ENCODE peak calls at places on chromosomes 6 and 20, in ten cellular contexts. S is astrocyte of the cerebellum, D is tibial nerve, E is epithelial cell of proximal tubule, X is GM06990, Y is AG04450, A is lung, R is fibroblast of mammary gland, P is foreskin fibroblast, N is A673. V is an unnamed sample.

GRCh38 chr6:170371588-170371987 is 65.0 kb downstream of the FAM120B start:
- DNase-seq in S (no peak), D (no peak), E (no peak), X (no peak), Y (no peak), A (no peak), R (no peak), P (no peak), N (no peak), V (no peak)

GRCh38 chr6:167094820-167095637 is 27.9 kb upstream of the CCR6 start:
- DNase-seq in S (no peak), D (no peak), E (no peak), X (peak; percentile 76), Y (no peak), A (no peak), R (no peak), P (no peak), N (no peak), V (no peak)

GRCh38 chr6:166417285-166417691 is 34.5 kb upstream of the MPC1 start:
- DNase-seq in S (no peak), D (no peak), E (no peak), X (no peak), Y (no peak), A (no peak), R (no peak), P (no peak), N (no peak), V (no peak)

GRCh38 chr20:22838001-22838400 is 197.1 kb upstream of the SSTR4 start:
- DNase-seq in S (no peak), D (no peak), E (no peak), X (no peak), Y (no peak), A (no peak), R (no peak), P (no peak), N (no peak), V (no peak)

GRCh38 chr20:57948177-57948955 is 238.6 kb upstream of the PMEPA1 start:
- DNase-seq in S (peak; percentile 35), D (no peak), E (no peak), X (no peak), Y (no peak), A (no peak), R (no peak), P (no peak), N (no peak), V (peak; percentile 3)

GRCh38 chr6:45608252-45608911 is 230.6 kb upstream of the SUPT3H start:
- DNase-seq in S (no peak), D (no peak), E (no peak), X (no peak), Y (no peak), A (no peak), R (peak; percentile 69), P (peak; percentile 66), N (peak; percentile 51), V (no peak)

GRCh38 chr20:4962257-4962855 is 39.0 kb downstream of the SLC23A2 start:
- DNase-seq in S (no peak), D (no peak), E (no peak), X (no peak), Y (no peak), A (no peak), R (no peak), P (no peak), N (no peak), V (no peak)

GRCh38 chr6:154239392-154239791 is 117.2 kb downstream of the IPCEF1 start:
- DNase-seq in S (no peak), D (no peak), E (no peak), X (no peak), Y (no peak), A (no peak), R (no peak), P (no peak), N (no peak), V (no peak)

GRCh38 chr6:20905377-20905776 is 371.1 kb downstream of the CDKAL1 start:
- DNase-seq in S (no peak), D (no peak), E (no peak), X (no peak), Y (no peak), A (no peak), R (no peak), P (no peak), N (no peak), V (no peak)

GRCh38 chr20:53493201-53493908 is 100.3 kb downstream of the ZNF217 start:
- DNase-seq in S (no peak), D (no peak), E (no peak), X (no peak), Y (no peak), A (no peak), R (peak; percentile 59), P (no peak), N (peak; percentile 59), V (no peak)
- TF ChIP-seq CTCF in S (no peak), D (no peak), E (peak; percentile 5), X (no peak), Y (no peak), A (no peak), R (peak; percentile 33), P (no peak), N (peak; percentile 56), V (no peak)

GRCh38 chr6:26459023-26459810 is 1.5 kb downstream of the BTN2A1 start:
- DNase-seq in S (no peak), D (no peak), E (no peak), X (no peak), Y (no peak), A (no peak), R (no peak), P (no peak), N (no peak), V (no peak)
- H3K4me3 ChIP-seq in S (peak overlapping the region; percentile 99), D (no peak overlapping the region), E (peak overlapping the region; percentile 80), X (peak overlapping the region; percentile 45), Y (peak overlapping the region; percentile 94), A (peak overlapping the region; percentile 28), R (peak overlapping the region; percentile 98), P (peak overlapping the region; percentile 95), N (peak overlapping the region; percentile 70), V (peak overlapping the region; percentile 39)

GRCh38 chr20:52470561-52470960 is 279.0 kb upstream of the ZFP64 start:
- DNase-seq in S (no peak), D (no peak), E (no peak), X (no peak), Y (no peak), A (no peak), R (no peak), P (no peak), N (no peak), V (no peak)

GRCh38 chr20:52473171-52473570 is 281.6 kb upstream of the ZFP64 start:
- DNase-seq in S (no peak), D (no peak), E (no peak), X (no peak), Y (no peak), A (no peak), R (no peak), P (no peak), N (no peak), V (no peak)

GRCh38 chr20:52469143-52469542 is 277.6 kb upstream of the ZFP64 start:
- DNase-seq in S (no peak), D (no peak), E (no peak), X (no peak), Y (no peak), A (no peak), R (no peak), P (no peak), N (no peak), V (no peak)
- TF ChIP-seq CTCF in S (no peak), D (no peak), E (peak; percentile 29), X (no peak), Y (no peak), A (no peak), R (no peak), P (no peak), N (no peak), V (no peak)

DNA sequence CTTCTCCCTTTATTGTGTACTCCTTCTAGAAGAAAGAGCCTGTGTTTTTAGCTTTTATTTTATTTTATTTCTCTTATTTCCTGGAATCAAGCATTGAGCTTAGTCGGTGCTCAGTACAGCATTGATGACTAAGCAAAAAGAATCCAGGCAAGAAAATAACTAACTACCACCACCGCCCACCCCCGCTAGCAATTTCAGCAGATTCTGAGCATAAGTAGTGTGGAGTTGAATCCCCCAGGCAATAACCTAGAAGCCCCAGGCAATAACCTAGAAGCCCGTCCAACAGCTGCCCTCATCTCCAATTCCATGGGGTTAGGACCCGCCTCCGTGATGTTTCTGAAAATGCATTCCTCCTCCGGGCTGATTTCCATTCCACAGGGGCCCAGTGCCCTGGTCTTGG is 258.0 kb upstream of the TAB2 start:
- DNase-seq in S (no peak), D (no peak), E (no peak), X (no peak), Y (no peak), A (no peak), R (peak; percentile 24), P (no peak), N (no peak), V (no peak)
- H3K4me3 ChIP-seq in S (no peak overlapping the region), D (no peak overlapping the region), E (no peak overlapping the region), X (no peak overlapping the region), Y (no peak overlapping the region), A (no peak overlapping the region), R (no peak overlapping the region), P (no peak overlapping the region), N (no peak overlapping the region), V (no peak overlapping the region)

DNA sequence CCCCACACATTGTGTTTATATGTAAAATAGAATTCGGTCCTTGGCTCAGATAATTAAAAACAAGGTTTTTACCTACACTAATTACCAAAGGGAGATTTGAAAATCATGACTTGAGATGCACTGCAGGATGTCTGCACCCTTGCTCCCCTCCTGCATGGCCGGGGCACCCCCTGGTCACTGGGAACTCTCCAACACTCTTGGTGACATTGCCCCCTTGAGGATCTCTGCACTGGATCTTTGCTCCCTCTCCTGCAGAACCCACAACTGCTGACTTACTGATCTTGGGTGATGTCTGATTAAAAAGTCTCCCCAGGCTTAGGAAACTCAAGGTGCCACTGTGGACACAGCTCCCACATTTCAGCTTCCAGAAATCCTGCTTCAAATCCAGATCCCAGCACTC is 17.1 kb upstream of the CSNK2A1 start:
- DNase-seq in S (no peak), D (no peak), E (no peak), X (no peak), Y (no peak), A (no peak), R (no peak), P (no peak), N (no peak), V (no peak)
- TF ChIP-seq CTCF in S (no peak), D (no peak), E (peak; percentile 46), X (no peak), Y (no peak), A (no peak), R (no peak), P (no peak), N (no peak), V (no peak)

GRCh38 chr6:157148391-157149323 is 174.7 kb downstream of the TMEM242 start:
- DNase-seq in S (peak; percentile 91), D (peak; percentile 20), E (peak; percentile 82), X (no peak), Y (peak; percentile 84), A (no peak), R (peak; percentile 97), P (peak; percentile 94), N (peak; percentile 76), V (peak; percentile 81)
- H3K4me3 ChIP-seq in S (no peak overlapping the region), D (no peak overlapping the region), E (peak overlapping the region; percentile 2), X (no peak overlapping the region), Y (peak overlapping the region; percentile 31), A (no peak overlapping the region), R (no peak overlapping the region), P (no peak overlapping the region), N (no peak overlapping the region), V (peak overlapping the region; percentile 15)

GRCh38 chr20:44576297-44576696 is 6.1 kb upstream of the PKIG start:
- DNase-seq in S (no peak), D (no peak), E (no peak), X (no peak), Y (no peak), A (no peak), R (peak; percentile 88), P (peak; percentile 54), N (peak; percentile 72), V (no peak)
- TF ChIP-seq CTCF in S (peak; percentile 52), D (no peak), E (peak; percentile 45), X (peak; percentile 67), Y (peak; percentile 51), A (peak; percentile 12), R (peak; percentile 64), P (peak; percentile 35), N (peak; percentile 62), V (peak; percentile 34)